ENCODE peak calls at places on chromosomes 5 and 9, in seven cellular contexts. One of them, this sample, is unnamed.

GRCh38 chr9:16616686-16617085 is 253.8 kb downstream of the BNC2 start:
- DNase-seq in tibial artery: no peak
- DNase-seq in DND-41: no peak
- DNase-seq in CD8-positive, alpha-beta T cell: no peak
- DNase-seq in mammary epithelial cell: no peak
- DNase-seq in cardiac muscle cell: no peak
- DNase-seq in pancreas: no peak
- DNase-seq in this sample: no peak

GRCh38 chr5:92378961-92379611 is 996.0 kb upstream of the ARRDC3 start:
- DNase-seq in cardiac muscle cell: peak; percentile 13
- DNase-seq in CD8-positive, alpha-beta T cell: no peak
- DNase-seq in tibial artery: no peak
- DNase-seq in pancreas: no peak
- DNase-seq in DND-41: no peak
- DNase-seq in mammary epithelial cell: peak; percentile 13
- DNase-seq in this sample: peak; percentile 41

GRCh38 chr9:125985998-125986655 is 239.0 kb downstream of the PBX3 start:
- DNase-seq in pancreas: no peak
- DNase-seq in DND-41: no peak
- DNase-seq in mammary epithelial cell: no peak
- DNase-seq in tibial artery: no peak
- DNase-seq in cardiac muscle cell: no peak
- DNase-seq in CD8-positive, alpha-beta T cell: no peak
- DNase-seq in this sample: no peak

GRCh38 chr9:80074439-80074838 is 502.7 kb downstream of the TLE4 start:
- DNase-seq in pancreas: no peak
- DNase-seq in tibial artery: no peak
- DNase-seq in cardiac muscle cell: no peak
- DNase-seq in CD8-positive, alpha-beta T cell: no peak
- DNase-seq in mammary epithelial cell: no peak
- DNase-seq in DND-41: no peak
- DNase-seq in this sample: no peak

GRCh38 chr9:89738137-89738932 is 133.5 kb downstream of the GADD45G start:
- DNase-seq in pancreas: no peak
- DNase-seq in cardiac muscle cell: no peak
- DNase-seq in CD8-positive, alpha-beta T cell: no peak
- DNase-seq in tibial artery: no peak
- DNase-seq in mammary epithelial cell: no peak
- DNase-seq in DND-41: no peak
- DNase-seq in this sample: no peak

GRCh38 chr5:172872997-172873491 is 39.0 kb downstream of the ERGIC1 start:
- DNase-seq in mammary epithelial cell: no peak
- DNase-seq in DND-41: no peak
- DNase-seq in tibial artery: peak; percentile 87
- DNase-seq in cardiac muscle cell: peak; percentile 71
- DNase-seq in pancreas: peak; percentile 53
- DNase-seq in CD8-positive, alpha-beta T cell: no peak
- DNase-seq in this sample: peak; percentile 81

GRCh38 chr9:137316012-137316981 is 14.2 kb upstream of the NRARP start:
- DNase-seq in mammary epithelial cell: peak; percentile 32
- DNase-seq in pancreas: peak; percentile 68
- DNase-seq in CD8-positive, alpha-beta T cell: no peak
- DNase-seq in DND-41: no peak
- DNase-seq in cardiac muscle cell: peak; percentile 56
- DNase-seq in tibial artery: no peak
- DNase-seq in this sample: no peak

GRCh38 chr5:72837524-72838096 is 21.1 kb downstream of the TNPO1 start:
- DNase-seq in pancreas: no peak
- DNase-seq in cardiac muscle cell: no peak
- DNase-seq in DND-41: no peak
- DNase-seq in CD8-positive, alpha-beta T cell: no peak
- DNase-seq in mammary epithelial cell: no peak
- DNase-seq in tibial artery: no peak
- DNase-seq in this sample: no peak

GRCh38 chr9:101375546-101375945 is 9.3 kb downstream of the BAAT start:
- DNase-seq in CD8-positive, alpha-beta T cell: no peak
- DNase-seq in mammary epithelial cell: no peak
- DNase-seq in tibial artery: no peak
- DNase-seq in pancreas: no peak
- DNase-seq in cardiac muscle cell: peak; percentile 6
- DNase-seq in DND-41: no peak
- DNase-seq in this sample: peak; percentile 52

GRCh38 chr9:2478421-2478820 is 143.2 kb upstream of the VLDLR start:
- DNase-seq in pancreas: no peak
- DNase-seq in cardiac muscle cell: no peak
- DNase-seq in CD8-positive, alpha-beta T cell: no peak
- DNase-seq in tibial artery: no peak
- DNase-seq in DND-41: no peak
- DNase-seq in mammary epithelial cell: no peak
- DNase-seq in this sample: no peak

GRCh38 chr5:43038523-43038989 is 1.6 kb downstream of the ANXA2R start:
- DNase-seq in tibial artery: no peak
- DNase-seq in CD8-positive, alpha-beta T cell: no peak
- DNase-seq in pancreas: no peak
- DNase-seq in DND-41: peak; percentile 84
- DNase-seq in cardiac muscle cell: no peak
- DNase-seq in mammary epithelial cell: no peak
- DNase-seq in this sample: no peak

GRCh38 chr5:43039115-43039467 is 1.0 kb downstream of the ANXA2R start:
- DNase-seq in CD8-positive, alpha-beta T cell: no peak
- DNase-seq in DND-41: no peak
- DNase-seq in cardiac muscle cell: no peak
- DNase-seq in mammary epithelial cell: no peak
- DNase-seq in tibial artery: no peak
- DNase-seq in pancreas: no peak
- DNase-seq in this sample: no peak

GRCh38 chr5:43036409-43036808 is 3.7 kb downstream of the ANXA2R start:
- DNase-seq in CD8-positive, alpha-beta T cell: no peak
- DNase-seq in tibial artery: no peak
- DNase-seq in DND-41: no peak
- DNase-seq in pancreas: no peak
- DNase-seq in cardiac muscle cell: no peak
- DNase-seq in mammary epithelial cell: no peak
- DNase-seq in this sample: no peak

GRCh38 chr5:43037929-43038510 is 2.1 kb downstream of the ANXA2R start:
- DNase-seq in DND-41: peak; percentile 75
- DNase-seq in mammary epithelial cell: peak; percentile 55
- DNase-seq in tibial artery: no peak
- DNase-seq in pancreas: no peak
- DNase-seq in cardiac muscle cell: peak; percentile 82
- DNase-seq in CD8-positive, alpha-beta T cell: no peak
- DNase-seq in this sample: no peak

DNA sequence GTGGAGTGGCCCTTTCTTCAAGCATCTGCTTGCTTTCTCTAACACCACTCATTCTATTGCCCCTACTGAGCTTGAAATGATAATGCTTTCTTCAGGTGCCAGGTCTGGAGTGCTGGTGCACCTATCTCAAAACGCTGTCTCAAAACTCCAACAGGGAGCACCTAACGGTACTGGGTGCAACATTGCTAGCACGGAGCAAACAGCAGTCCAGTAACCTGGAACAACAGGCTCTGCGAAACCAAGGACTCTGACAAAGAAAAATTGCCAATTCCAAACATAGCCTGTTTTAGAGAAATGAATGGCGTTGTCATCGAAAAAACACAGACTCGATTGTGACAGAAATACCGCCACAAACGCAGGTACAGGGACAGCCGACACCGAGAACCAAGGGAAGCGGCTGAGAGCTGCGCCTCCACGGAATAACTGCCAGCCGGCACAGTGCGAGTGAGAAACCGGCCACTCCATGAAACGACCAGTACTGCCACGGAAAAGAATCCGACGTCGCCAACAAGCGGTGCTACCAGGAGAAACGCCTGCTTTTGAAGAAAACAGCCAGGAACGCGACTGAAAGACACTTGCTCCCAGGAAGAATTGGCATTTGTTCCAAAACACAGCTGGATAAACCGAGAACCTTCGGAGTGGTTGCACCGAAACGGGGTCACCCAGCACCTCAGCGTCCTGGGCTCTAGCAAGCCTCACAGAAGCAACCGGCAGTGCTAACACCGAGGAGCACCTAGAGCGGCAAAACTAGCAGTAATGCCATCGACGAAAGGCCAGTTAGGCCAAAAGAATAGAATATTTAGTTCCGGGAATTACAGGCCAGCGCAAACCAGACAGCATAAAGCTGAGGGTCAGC is 3.0 kb downstream of the ANXA2R start:
- DNase-seq in cardiac muscle cell: peak; percentile 47
- DNase-seq in tibial artery: no peak
- DNase-seq in pancreas: no peak
- DNase-seq in CD8-positive, alpha-beta T cell: no peak
- DNase-seq in DND-41: no peak
- DNase-seq in mammary epithelial cell: no peak
- DNase-seq in this sample: no peak
- TF ChIP-seq CTCF in cardiac muscle cell: no peak
- TF ChIP-seq CTCF in tibial artery: no peak
- TF ChIP-seq CTCF in pancreas: no peak
- TF ChIP-seq CTCF in CD8-positive, alpha-beta T cell: no peak
- TF ChIP-seq CTCF in DND-41: no peak
- TF ChIP-seq CTCF in mammary epithelial cell: no peak
- TF ChIP-seq CTCF in this sample: no peak

DNA sequence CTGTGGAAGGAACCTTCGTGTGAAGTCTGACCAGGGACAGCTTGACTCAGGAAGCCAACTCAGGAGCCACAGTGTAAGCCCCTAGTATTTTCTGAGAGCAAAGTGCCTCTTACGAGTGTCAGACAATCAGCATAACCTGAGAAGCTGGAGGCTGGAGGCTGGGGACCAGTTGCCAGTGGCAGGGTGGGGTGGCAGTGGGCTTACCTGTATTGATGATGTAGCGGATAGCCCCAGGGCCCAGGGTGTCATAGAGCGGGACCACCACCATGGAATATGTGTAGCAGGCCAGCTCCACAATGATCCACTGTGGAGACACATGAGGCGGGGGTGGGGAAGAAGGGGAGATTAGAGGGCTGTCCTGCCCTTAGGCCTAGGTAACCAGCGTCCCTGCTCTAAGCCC is 22.9 kb downstream of the ACSL6 start:
- DNase-seq in CD8-positive, alpha-beta T cell: no peak
- DNase-seq in pancreas: no peak
- DNase-seq in DND-41: no peak
- DNase-seq in tibial artery: no peak
- DNase-seq in cardiac muscle cell: no peak
- DNase-seq in mammary epithelial cell: no peak
- DNase-seq in this sample: no peak
- H3K27ac ChIP-seq in CD8-positive, alpha-beta T cell: no peak overlapping the region
- H3K27ac ChIP-seq in pancreas: no peak overlapping the region
- H3K27ac ChIP-seq in DND-41: no peak overlapping the region
- H3K27ac ChIP-seq in tibial artery: no peak overlapping the region
- H3K27ac ChIP-seq in cardiac muscle cell: no peak overlapping the region
- H3K27ac ChIP-seq in mammary epithelial cell: no peak overlapping the region
- H3K27ac ChIP-seq in this sample: no peak overlapping the region

GRCh38 chr5:122292357-122292756 is 19.7 kb upstream of the SNCAIP start:
- DNase-seq in DND-41: no peak
- DNase-seq in mammary epithelial cell: no peak
- DNase-seq in CD8-positive, alpha-beta T cell: no peak
- DNase-seq in tibial artery: no peak
- DNase-seq in pancreas: no peak
- DNase-seq in cardiac muscle cell: peak; percentile 40
- DNase-seq in this sample: no peak

GRCh38 chr5:122300374-122300773 is 11.7 kb upstream of the SNCAIP start:
- DNase-seq in tibial artery: no peak
- DNase-seq in cardiac muscle cell: no peak
- DNase-seq in pancreas: no peak
- DNase-seq in CD8-positive, alpha-beta T cell: no peak
- DNase-seq in DND-41: no peak
- DNase-seq in mammary epithelial cell: no peak
- DNase-seq in this sample: no peak

GRCh38 chr5:122291000-122291592 is 20.9 kb upstream of the SNCAIP start:
- DNase-seq in DND-41: no peak
- DNase-seq in cardiac muscle cell: no peak
- DNase-seq in tibial artery: no peak
- DNase-seq in pancreas: no peak
- DNase-seq in mammary epithelial cell: peak; percentile 9
- DNase-seq in CD8-positive, alpha-beta T cell: no peak
- DNase-seq in this sample: no peak

GRCh38 chr5:122297587-122298298 is 14.3 kb upstream of the SNCAIP start:
- DNase-seq in pancreas: no peak
- DNase-seq in mammary epithelial cell: no peak
- DNase-seq in CD8-positive, alpha-beta T cell: no peak
- DNase-seq in DND-41: no peak
- DNase-seq in tibial artery: no peak
- DNase-seq in cardiac muscle cell: no peak
- DNase-seq in this sample: no peak

DNA sequence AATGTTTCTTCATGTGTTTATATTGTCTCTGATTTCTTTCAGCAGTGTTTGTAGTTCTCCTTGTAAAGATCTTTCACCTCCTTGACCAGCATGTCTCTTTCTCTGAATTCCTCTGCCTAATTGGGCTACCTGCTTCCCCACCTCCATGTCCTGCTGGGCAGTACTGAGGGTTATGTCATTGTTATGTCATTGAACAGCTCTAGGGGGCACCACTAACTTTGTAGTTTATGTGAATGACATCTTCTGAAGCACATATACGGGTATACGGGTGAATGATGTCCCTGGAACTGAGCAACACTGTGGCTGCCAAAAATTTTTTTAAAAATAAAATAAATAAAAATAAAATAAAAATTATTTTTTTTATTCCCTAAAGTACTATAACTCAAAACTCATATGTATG is 16.9 kb upstream of the SNCAIP start:
- DNase-seq in cardiac muscle cell: peak; percentile 37
- DNase-seq in CD8-positive, alpha-beta T cell: no peak
- DNase-seq in mammary epithelial cell: peak; percentile 3
- DNase-seq in DND-41: no peak
- DNase-seq in tibial artery: no peak
- DNase-seq in pancreas: no peak
- DNase-seq in this sample: no peak
- TF ChIP-seq CTCF in cardiac muscle cell: peak; percentile 42
- TF ChIP-seq CTCF in CD8-positive, alpha-beta T cell: no peak
- TF ChIP-seq CTCF in mammary epithelial cell: peak; percentile 23
- TF ChIP-seq CTCF in DND-41: peak; percentile 27
- TF ChIP-seq CTCF in tibial artery: peak; percentile 27
- TF ChIP-seq CTCF in pancreas: no peak
- TF ChIP-seq CTCF in this sample: peak; percentile 26

GRCh38 chr9:136152543-136152866 is 33.8 kb upstream of the TMEM250 start:
- DNase-seq in cardiac muscle cell: no peak
- DNase-seq in CD8-positive, alpha-beta T cell: no peak
- DNase-seq in mammary epithelial cell: no peak
- DNase-seq in tibial artery: no peak
- DNase-seq in DND-41: no peak
- DNase-seq in pancreas: no peak
- DNase-seq in this sample: no peak
- H3K27ac ChIP-seq in cardiac muscle cell: no peak overlapping the region
- H3K27ac ChIP-seq in CD8-positive, alpha-beta T cell: no peak overlapping the region
- H3K27ac ChIP-seq in mammary epithelial cell: no peak overlapping the region
- H3K27ac ChIP-seq in tibial artery: no peak overlapping the region
- H3K27ac ChIP-seq in DND-41: no peak overlapping the region
- H3K27ac ChIP-seq in pancreas: no peak overlapping the region
- H3K27ac ChIP-seq in this sample: no peak overlapping the region

GRCh38 chr5:181151146-181151545 is 3.8 kb downstream of the OR2V2 start:
- DNase-seq in DND-41: no peak
- DNase-seq in tibial artery: no peak
- DNase-seq in pancreas: no peak
- DNase-seq in mammary epithelial cell: no peak
- DNase-seq in cardiac muscle cell: no peak
- DNase-seq in CD8-positive, alpha-beta T cell: no peak
- DNase-seq in this sample: no peak
- TF ChIP-seq CTCF in DND-41: peak; percentile 7
- TF ChIP-seq CTCF in tibial artery: no peak
- TF ChIP-seq CTCF in pancreas: no peak
- TF ChIP-seq CTCF in mammary epithelial cell: no peak
- TF ChIP-seq CTCF in cardiac muscle cell: no peak
- TF ChIP-seq CTCF in CD8-positive, alpha-beta T cell: no peak
- TF ChIP-seq CTCF in this sample: no peak